ENCODE peak calls at places on chromosomes 13 and 19, in eight cellular contexts. One of them, this sample, is unnamed.

GRCh38 chr19:53511933-53512374 is 26.0 kb upstream of the ZNF331 start:
- DNase-seq in AG10803: peak
- DNase-seq in mesendoderm: peak
- DNase-seq in OCI-LY7: peak
- DNase-seq in psoas muscle: peak
- DNase-seq in CD8-positive, alpha-beta T cell: peak
- DNase-seq in kidney glomerular epithelial cell: peak
- DNase-seq in tibial artery: peak
- DNase-seq in this sample: no peak

GRCh38 chr19:5078666-5079409 is 109.9 kb downstream of the KDM4B start:
- DNase-seq in kidney glomerular epithelial cell: no peak
- DNase-seq in AG10803: no peak
- DNase-seq in tibial artery: no peak
- DNase-seq in mesendoderm: no peak
- DNase-seq in psoas muscle: no peak
- DNase-seq in CD8-positive, alpha-beta T cell: no peak
- DNase-seq in OCI-LY7: no peak
- DNase-seq in this sample: no peak

GRCh38 chr13:101123028-101123427 is 293.3 kb downstream of the NALCN start:
- DNase-seq in mesendoderm: no peak
- DNase-seq in CD8-positive, alpha-beta T cell: no peak
- DNase-seq in OCI-LY7: no peak
- DNase-seq in tibial artery: no peak
- DNase-seq in AG10803: no peak
- DNase-seq in psoas muscle: no peak
- DNase-seq in kidney glomerular epithelial cell: no peak
- DNase-seq in this sample: no peak

GRCh38 chr19:5891938-5892771 is 11.4 kb downstream of the NDUFA11 start:
- DNase-seq in AG10803: peak
- DNase-seq in CD8-positive, alpha-beta T cell: no peak
- DNase-seq in kidney glomerular epithelial cell: peak
- DNase-seq in tibial artery: no peak
- DNase-seq in mesendoderm: peak
- DNase-seq in psoas muscle: no peak
- DNase-seq in OCI-LY7: peak
- DNase-seq in this sample: no peak

GRCh38 chr13:97911311-97912138 is 42.0 kb upstream of the IPO5 start:
- DNase-seq in OCI-LY7: peak
- DNase-seq in AG10803: peak
- DNase-seq in psoas muscle: no peak
- DNase-seq in kidney glomerular epithelial cell: peak
- DNase-seq in CD8-positive, alpha-beta T cell: no peak
- DNase-seq in mesendoderm: peak
- DNase-seq in tibial artery: no peak
- DNase-seq in this sample: no peak

GRCh38 chr19:22595918-22596341 is 38.2 kb upstream of the ZNF492 start:
- DNase-seq in psoas muscle: no peak
- DNase-seq in mesendoderm: no peak
- DNase-seq in CD8-positive, alpha-beta T cell: no peak
- DNase-seq in OCI-LY7: no peak
- DNase-seq in AG10803: no peak
- DNase-seq in tibial artery: peak
- DNase-seq in kidney glomerular epithelial cell: no peak
- DNase-seq in this sample: no peak

GRCh38 chr13:99687728-99688397 is 186.6 kb downstream of the TM9SF2 start:
- DNase-seq in tibial artery: no peak
- DNase-seq in kidney glomerular epithelial cell: peak
- DNase-seq in OCI-LY7: no peak
- DNase-seq in mesendoderm: peak
- DNase-seq in psoas muscle: no peak
- DNase-seq in AG10803: peak
- DNase-seq in CD8-positive, alpha-beta T cell: no peak
- DNase-seq in this sample: no peak

GRCh38 chr13:46149272-46150133 is 32.5 kb downstream of the LCP1 start:
- DNase-seq in tibial artery: no peak
- DNase-seq in mesendoderm: no peak
- DNase-seq in psoas muscle: no peak
- DNase-seq in AG10803: peak
- DNase-seq in kidney glomerular epithelial cell: no peak
- DNase-seq in CD8-positive, alpha-beta T cell: no peak
- DNase-seq in OCI-LY7: no peak
- DNase-seq in this sample: no peak

GRCh38 chr13:52371736-52372247 is 34.2 kb downstream of the THSD1 start:
- DNase-seq in psoas muscle: no peak
- DNase-seq in OCI-LY7: no peak
- DNase-seq in kidney glomerular epithelial cell: peak
- DNase-seq in tibial artery: no peak
- DNase-seq in CD8-positive, alpha-beta T cell: no peak
- DNase-seq in AG10803: peak
- DNase-seq in mesendoderm: peak
- DNase-seq in this sample: no peak

GRCh38 chr19:14563989-14564650 is 7.7 kb downstream of the NDUFB7 start:
- DNase-seq in kidney glomerular epithelial cell: no peak
- DNase-seq in OCI-LY7: peak
- DNase-seq in tibial artery: no peak
- DNase-seq in mesendoderm: peak
- DNase-seq in psoas muscle: peak
- DNase-seq in CD8-positive, alpha-beta T cell: no peak
- DNase-seq in AG10803: no peak
- DNase-seq in this sample: no peak

GRCh38 chr13:99371956-99372355 is 64.8 kb upstream of the GPR183 start:
- DNase-seq in CD8-positive, alpha-beta T cell: peak
- DNase-seq in AG10803: no peak
- DNase-seq in OCI-LY7: no peak
- DNase-seq in kidney glomerular epithelial cell: no peak
- DNase-seq in tibial artery: no peak
- DNase-seq in mesendoderm: no peak
- DNase-seq in psoas muscle: no peak
- DNase-seq in this sample: peak

GRCh38 chr19:30696514-30696913 is 324.3 kb downstream of the ZNF536 start:
- DNase-seq in CD8-positive, alpha-beta T cell: no peak
- DNase-seq in AG10803: no peak
- DNase-seq in kidney glomerular epithelial cell: no peak
- DNase-seq in psoas muscle: no peak
- DNase-seq in OCI-LY7: peak
- DNase-seq in mesendoderm: peak
- DNase-seq in tibial artery: no peak
- DNase-seq in this sample: no peak

GRCh38 chr13:96652506-96652905 is 341.8 kb downstream of the OXGR1 start:
- DNase-seq in kidney glomerular epithelial cell: no peak
- DNase-seq in AG10803: no peak
- DNase-seq in mesendoderm: no peak
- DNase-seq in psoas muscle: no peak
- DNase-seq in OCI-LY7: no peak
- DNase-seq in CD8-positive, alpha-beta T cell: no peak
- DNase-seq in tibial artery: no peak
- DNase-seq in this sample: no peak